ENCODE peak calls at places on chromosomes 12 and 14, in eight cellular contexts. F is stomach, G is heart left ventricle, Q is sigmoid colon, D is adrenal gland, W is testis, S is spleen, K is GM12878. M is an unnamed sample. For H3K36me3, the result is how much of the 10 kb centered on the place peaks cover.

GRCh38 chr12:76554411-76555225 is 5.0 kb downstream of the OSBPL8 start:
- DNase-seq in F (no peak), G (no peak), D (no peak), Q (no peak), K (no peak), S (no peak), W (no peak), M (no peak)

GRCh38 chr12:29306267-29306666 is 74.7 kb downstream of the ERGIC2 start:
- DNase-seq in Q (no peak), W (no peak), F (no peak), S (no peak), K (no peak), D (no peak), G (no peak), M (no peak)

GRCh38 chr12:21073129-21073528 is 57.9 kb upstream of the SLCO1B1 start:
- DNase-seq in D (no peak), Q (no peak), F (no peak), W (no peak), K (no peak), G (no peak), S (no peak), M (no peak)

GRCh38 chr14:32405856-32406255 is 76.8 kb downstream of the AKAP6 start:
- DNase-seq in W (no peak), S (no peak), Q (no peak), D (no peak), K (no peak), F (no peak), G (no peak), M (no peak)

GRCh38 chr12:104623920-104624319 is 167.2 kb downstream of the CHST11 start:
- DNase-seq in W (no peak), G (no peak), F (no peak), S (no peak), D (no peak), Q (no peak), K (no peak), M (no peak)

GRCh38 chr12:2647186-2647585 is 147.6 kb upstream of the FKBP4 start:
- DNase-seq in G (no peak), D (peak), Q (peak), F (no peak), K (no peak), W (no peak), S (peak), M (no peak)

GRCh38 chr12:120584343-120585149 is 3.3 kb upstream of the POP5 start:
- DNase-seq in K (no peak), Q (peak), W (peak), F (peak), G (peak), S (peak), D (no peak), M (peak)

GRCh38 chr14:71739273-71739990 is 192.8 kb upstream of the RGS6 start:
- DNase-seq in Q (no peak), K (no peak), G (no peak), F (no peak), W (no peak), S (no peak), D (no peak), M (no peak)

GRCh38 chr14:100584056-100585031 is 2.9 kb downstream of the BEGAIN start:
- DNase-seq in W (no peak), F (no peak), S (peak), D (no peak), G (peak), K (no peak), Q (peak), M (peak)

GRCh38 chr12:65126482-65126881 is 5.4 kb upstream of the WIF1 start:
- DNase-seq in G (no peak), D (no peak), F (no peak), K (no peak), S (no peak), W (no peak), Q (no peak), M (no peak)

GRCh38 chr14:55837467-55837866 is 257.5 kb downstream of the KTN1 start:
- DNase-seq in K (no peak), G (no peak), F (no peak), D (no peak), S (no peak), W (no peak), Q (no peak), M (no peak)

GRCh38 chr12:65721541-65722190 is 102.6 kb upstream of the HMGA2 start:
- DNase-seq in W (no peak), G (no peak), Q (no peak), D (no peak), S (no peak), F (no peak), K (no peak), M (no peak)

GRCh38 chr12:24562761-24563392 is 386.0 kb downstream of the BCAT1 start:
- DNase-seq in G (peak), K (no peak), D (no peak), F (no peak), S (peak), W (peak), Q (no peak), M (peak)

GRCh38 chr14:34826661-34827060 is 48.5 kb downstream of the BAZ1A start:
- DNase-seq in W (no peak), F (no peak), Q (no peak), G (no peak), K (no peak), D (no peak), S (no peak), M (no peak)

GRCh38 chr12:28899951-28900350 is 249.1 kb upstream of the FAR2 start:
- DNase-seq in K (no peak), F (no peak), W (no peak), Q (no peak), G (no peak), D (no peak), S (no peak), M (no peak)

GRCh38 chr14:51283402-51283825 is 43.4 kb downstream of the TMX1 start:
- DNase-seq in Q (no peak), W (no peak), F (no peak), K (no peak), D (no peak), G (no peak), S (no peak), M (no peak)

GRCh38 chr14:81423504-81423903 is 23.4 kb upstream of the STON2 start:
- DNase-seq in W (peak), Q (no peak), D (peak), G (peak), K (no peak), F (no peak), S (no peak), M (peak)

GRCh38 chr12:97567619-97568110 is 105.1 kb downstream of the RMST start:
- DNase-seq in F (no peak), W (no peak), D (no peak), S (no peak), K (no peak), Q (no peak), G (no peak), M (no peak)

GRCh38 chr12:130316269-130316668 is 21.4 kb upstream of the PIWIL1 start:
- DNase-seq in Q (no peak), D (no peak), F (no peak), K (no peak), W (no peak), G (no peak), S (no peak), M (no peak)

GRCh38 chr14:96698846-96699543 is 98.2 kb upstream of the VRK1 start:
- DNase-seq in G (no peak), D (no peak), W (no peak), F (no peak), Q (no peak), S (no peak), K (peak), M (no peak)
- TF ChIP-seq CTCF in G (no peak), D (no peak), W (peak), F (no peak), Q (no peak), S (no peak), K (peak), M (no peak)

GRCh38 chr14:75295061-75295461 is 16.4 kb downstream of the FOS start:
- DNase-seq in D (peak), F (peak), S (peak), W (peak), G (peak), Q (peak), K (no peak), M (peak)

GRCh38 chr14:75297417-75298040 is 18.9 kb downstream of the FOS start:
- DNase-seq in G (no peak), Q (peak), S (no peak), F (no peak), D (peak), W (no peak), K (no peak), M (no peak)

GRCh38 chr14:75294649-75295033 is 16.0 kb downstream of the FOS start:
- DNase-seq in K (no peak), W (no peak), Q (peak), F (no peak), D (no peak), G (no peak), S (no peak), M (no peak)

GRCh38 chr14:75293920-75294648 is 15.5 kb downstream of the FOS start:
- DNase-seq in D (peak), Q (peak), F (peak), W (peak), K (no peak), S (peak), G (peak), M (peak)

DNA sequence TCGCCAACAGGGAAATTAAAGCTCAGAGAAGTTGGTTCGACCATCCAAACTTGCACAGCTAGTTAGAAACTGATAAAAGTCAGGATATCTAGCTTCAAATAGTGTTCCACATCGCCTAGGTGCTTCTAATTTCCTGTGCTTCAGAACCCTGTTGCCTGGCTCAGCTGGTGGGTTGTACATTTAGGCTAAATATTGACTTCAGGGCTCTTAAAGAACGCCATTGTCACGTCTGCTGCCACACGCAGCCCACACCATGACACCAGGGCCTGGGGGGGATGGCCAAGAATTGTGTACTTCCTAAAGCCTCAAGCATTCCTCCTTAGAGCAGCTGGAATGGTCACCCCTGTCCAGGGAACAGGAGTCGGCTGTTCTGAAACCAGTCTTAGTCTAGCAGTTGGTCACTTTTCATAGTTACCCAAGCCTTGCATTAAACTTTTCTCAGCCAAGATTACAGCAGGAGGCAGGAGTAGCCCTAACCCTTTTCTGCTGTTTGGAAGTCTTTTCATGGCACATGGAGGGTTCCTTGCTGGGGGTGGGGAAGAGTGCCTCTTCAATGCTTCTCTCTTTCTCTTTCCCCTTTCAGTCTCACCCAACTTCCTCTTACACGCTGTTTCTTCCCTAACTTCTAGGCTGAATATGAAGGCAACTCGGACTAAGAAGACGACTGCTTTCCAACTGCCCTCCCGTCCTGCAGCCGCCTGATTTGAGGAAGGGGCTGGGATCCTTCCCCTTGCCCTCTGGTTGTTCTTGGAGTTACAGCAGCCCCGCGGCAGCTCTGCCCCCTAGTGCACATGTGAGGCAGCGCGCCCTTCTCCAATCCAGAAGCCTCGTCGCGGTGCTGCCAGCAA is 17.1 kb downstream of the FOS start:
- DNase-seq in W (peak), F (peak), S (peak), G (peak), K (no peak), Q (peak), D (peak), M (peak)
- TF ChIP-seq POLR2A in W (no peak), F (no peak), S (no peak), G (no peak), K (no peak), Q (no peak), D (no peak), M (no peak)

DNA sequence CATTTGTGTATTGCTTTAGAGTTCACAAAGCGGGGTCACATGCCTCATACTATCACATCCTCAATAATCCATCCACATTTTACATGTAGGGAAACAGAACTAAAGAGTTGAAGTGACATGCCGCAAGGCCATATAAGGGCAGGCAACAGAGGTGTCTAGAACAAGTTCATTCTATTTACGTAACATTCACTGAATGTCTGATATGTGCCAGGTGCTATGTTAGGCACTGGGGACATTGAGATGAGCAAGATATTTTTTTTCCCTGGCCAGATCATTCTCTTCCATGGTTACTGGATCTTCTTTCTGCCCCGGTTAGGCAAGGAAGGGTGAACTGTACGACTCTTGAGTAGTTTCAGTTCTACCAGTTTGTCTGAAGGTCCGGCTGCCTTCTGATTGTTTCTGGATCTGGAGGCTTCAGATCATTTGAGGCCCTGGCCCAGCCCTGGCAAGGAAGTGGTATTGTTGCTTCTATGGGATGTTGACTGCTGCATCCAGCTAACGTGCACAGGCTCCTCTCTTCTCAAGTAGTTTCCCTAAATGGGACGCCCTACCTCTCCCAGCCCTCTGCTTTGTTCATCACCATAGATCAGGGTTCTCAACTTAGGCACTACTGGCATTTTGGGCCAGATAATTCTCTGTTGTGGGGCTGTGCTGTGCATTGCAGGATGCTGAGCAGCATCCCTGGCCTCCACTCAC is 12.1 kb downstream of the GPATCH2L start:
- DNase-seq in Q (no peak), W (no peak), D (no peak), S (no peak), K (no peak), G (no peak), F (no peak), M (no peak)
- H3K36me3 ChIP-seq in Q (under half), W (under half), D (under half), S (half or more), K (under half), G (under half), F (under half), M (under half)

DNA sequence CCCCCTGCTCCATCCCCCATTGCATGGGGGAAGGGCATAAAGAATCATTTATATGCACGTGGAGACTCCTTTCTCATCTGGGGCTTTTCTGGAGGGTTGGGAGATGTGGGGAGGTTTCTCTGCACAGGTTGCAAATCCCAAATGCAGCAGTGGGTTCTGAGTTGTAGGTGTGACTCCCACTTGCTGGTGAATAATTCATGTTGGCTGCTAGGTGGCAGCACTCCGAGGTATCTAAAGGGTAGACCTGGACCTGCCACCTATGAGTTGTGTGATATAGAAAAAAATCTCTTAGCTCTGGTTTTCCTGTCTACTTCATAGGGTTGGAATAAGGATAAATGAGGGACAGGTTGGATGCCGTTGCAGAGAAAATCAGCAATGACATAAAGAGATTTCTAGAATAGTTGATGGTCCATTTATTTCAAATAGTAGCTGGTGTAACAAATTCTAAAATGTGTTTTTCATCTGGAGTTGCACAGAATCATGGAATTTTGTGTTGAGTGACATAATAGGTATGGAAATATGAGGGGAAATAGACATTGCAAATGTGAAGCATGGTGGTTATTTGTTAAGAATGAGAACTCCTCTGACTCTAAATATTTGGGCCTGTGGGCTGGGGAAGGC is 4.6 kb downstream of the MARCHF9 start:
- DNase-seq in D (no peak), S (no peak), K (no peak), W (no peak), Q (no peak), F (no peak), G (no peak), M (no peak)
- TF ChIP-seq CTCF in D (peak), S (peak), K (peak), W (peak), Q (no peak), F (no peak), G (peak), M (no peak)